ENCODE peak calls at places on chromosomes 2 and 18, in six cellular contexts. Q, P, R, H, O and J are unnamed samples.

GRCh38 chr2:68994864-68995263 is 18.1 kb upstream of the ANTXR1 start:
- DNase-seq in H (peak; percentile 91), P (no peak), Q (no peak), R (no peak), O (no peak), J (peak; percentile 93)

GRCh38 chr2:233139875-233140585 is 79.9 kb downstream of the INPP5D start:
- DNase-seq in Q (no peak), P (no peak), H (no peak), R (no peak), O (no peak), J (no peak)

GRCh38 chr18:3273042-3273441 is 11.1 kb downstream of the MYL12B start:
- DNase-seq in H (no peak), Q (no peak), P (no peak), O (no peak), R (no peak), J (no peak)

GRCh38 chr2:6879011-6879410 is 1.4 kb downstream of the RSAD2 start:
- DNase-seq in R (no peak), P (no peak), Q (no peak), O (no peak), H (no peak), J (no peak)

GRCh38 chr18:24112874-24113615 is 25.8 kb upstream of the CABYR start:
- DNase-seq in R (no peak), Q (no peak), H (peak; percentile 84), O (no peak), P (no peak), J (peak; percentile 54)

GRCh38 chr2:54373855-54374254 is 82.3 kb upstream of the SPTBN1 start:
- DNase-seq in P (no peak), R (no peak), Q (no peak), O (no peak), H (no peak), J (no peak)

GRCh38 chr2:112542974-112543760 is 902 bp downstream of the POLR1B start:
- DNase-seq in R (peak; percentile 27), Q (peak; percentile 48), H (peak; percentile 44), O (peak; percentile 39), P (peak; percentile 27), J (peak; percentile 30)

GRCh38 chr2:75920721-75921551 is 210.2 kb upstream of the GCFC2 start:
- DNase-seq in O (no peak), H (no peak), P (no peak), R (peak; percentile 17), Q (peak; percentile 66), J (no peak)

GRCh38 chr18:77811510-77811909 is 561.9 kb downstream of the GALR1 start:
- DNase-seq in P (no peak), O (no peak), H (peak; percentile 4), Q (no peak), R (no peak), J (no peak)

GRCh38 chr18:63138469-63139340 is 180.9 kb downstream of the BCL2 start:
- DNase-seq in R (peak; percentile 93), H (no peak), P (peak; percentile 74), Q (peak; percentile 68), O (no peak), J (peak; percentile 58)
- H3F3A ChIP-seq in R (no peaks in the 10 kb centered on the region), H (no peaks in the 10 kb centered on the region), P (peaks cover 46% of the 10 kb centered on the region), Q (no peaks in the 10 kb centered on the region), O (no peaks in the 10 kb centered on the region), J (no peaks in the 10 kb centered on the region)

GRCh38 chr18:76699923-76700322 is 122.4 kb upstream of the ZNF236 start:
- DNase-seq in Q (no peak), O (no peak), R (no peak), P (no peak), H (no peak), J (peak; percentile 17)
- TF ChIP-seq EZH2phosphoT487 in Q (no peak), O (no peak), R (no peak), P (no peak), H (no peak), J (no peak)

GRCh38 chr18:57772387-57772799 is 30.7 kb downstream of the ATP8B1 start:
- DNase-seq in Q (no peak), H (peak; percentile 33), P (no peak), O (no peak), R (no peak), J (no peak)

GRCh38 chr18:57775937-57776336 is 27.2 kb downstream of the ATP8B1 start:
- DNase-seq in R (no peak), Q (no peak), P (no peak), H (peak; percentile 97), O (no peak), J (peak; percentile 67)

GRCh38 chr18:57776767-57777166 is 26.3 kb downstream of the ATP8B1 start:
- DNase-seq in H (no peak), P (no peak), Q (no peak), O (no peak), R (no peak), J (peak; percentile 41)

GRCh38 chr18:57780318-57781127 is 22.6 kb downstream of the ATP8B1 start:
- DNase-seq in O (no peak), H (peak; percentile 82), P (no peak), R (no peak), Q (no peak), J (peak; percentile 71)

DNA sequence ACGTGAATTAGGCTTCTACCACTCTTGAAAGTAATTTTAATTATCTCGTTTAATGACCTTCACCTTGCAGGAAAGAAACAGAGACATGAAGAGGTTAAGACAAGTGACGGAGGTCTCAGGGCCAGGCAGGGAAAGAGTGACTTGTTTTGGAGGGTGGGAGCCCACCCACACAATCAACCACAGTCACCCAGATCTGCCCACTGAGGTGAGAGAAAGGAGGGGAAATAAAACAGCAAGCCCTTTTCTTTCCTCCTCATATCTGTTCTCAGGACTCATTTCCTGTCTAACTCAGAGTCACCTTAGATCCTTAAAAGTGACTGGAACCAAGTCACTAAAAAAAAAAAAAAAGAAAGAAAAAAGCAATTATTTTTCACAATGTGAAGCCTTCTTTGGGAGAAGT is 26.8 kb downstream of the ATP8B1 start:
- DNase-seq in Q (no peak), P (no peak), O (no peak), H (peak; percentile 26), R (no peak), J (no peak)
- H3F3A ChIP-seq in Q (no peaks in the 10 kb centered on the region), P (no peaks in the 10 kb centered on the region), O (peaks cover 39% of the 10 kb centered on the region), H (no peaks in the 10 kb centered on the region), R (no peaks in the 10 kb centered on the region), J (peaks cover 39% of the 10 kb centered on the region)

GRCh38 chr2:164917296-164917903 is 37.9 kb downstream of the SLC38A11 start:
- DNase-seq in O (peak; percentile 15), H (peak; percentile 67), P (no peak), Q (peak; percentile 59), R (peak; percentile 59), J (peak; percentile 33)
- TF ChIP-seq EZH2phosphoT487 in O (no peak), H (no peak), P (no peak), Q (no peak), R (no peak), J (no peak)

GRCh38 chr2:73089270-73090030 is 17.9 kb upstream of the SFXN5 start:
- DNase-seq in R (no peak), O (no peak), H (peak; percentile 95), Q (no peak), P (no peak), J (peak; percentile 98)
- H3F3A ChIP-seq in R (no peaks in the 10 kb centered on the region), O (peaks cover 13% of the 10 kb centered on the region), H (no peaks in the 10 kb centered on the region), Q (no peaks in the 10 kb centered on the region), P (no peaks in the 10 kb centered on the region), J (peaks cover 23% of the 10 kb centered on the region)

GRCh38 chr2:143934170-143934912 is 585.6 kb downstream of the ZEB2 start:
- DNase-seq in Q (peak; percentile 41), P (no peak), O (no peak), R (peak; percentile 52), H (no peak), J (no peak)
- TF ChIP-seq EZH2phosphoT487 in Q (no peak), P (no peak), O (no peak), R (no peak), H (no peak), J (no peak)

GRCh38 chr2:64114063-64114911 is 29.9 kb downstream of the PELI1 start:
- DNase-seq in P (peak; percentile 27), Q (no peak), H (peak; percentile 75), O (no peak), R (peak; percentile 24), J (peak; percentile 85)

GRCh38 chr2:64112016-64112415 is 32.2 kb downstream of the PELI1 start:
- DNase-seq in R (no peak), Q (no peak), H (no peak), P (no peak), O (no peak), J (no peak)

GRCh38 chr2:64114912-64115277 is 29.3 kb downstream of the PELI1 start:
- DNase-seq in P (no peak), R (no peak), O (no peak), H (no peak), Q (no peak), J (no peak)

GRCh38 chr2:64119369-64119768 is 24.9 kb downstream of the PELI1 start:
- DNase-seq in R (no peak), Q (no peak), H (no peak), P (no peak), O (no peak), J (no peak)

DNA sequence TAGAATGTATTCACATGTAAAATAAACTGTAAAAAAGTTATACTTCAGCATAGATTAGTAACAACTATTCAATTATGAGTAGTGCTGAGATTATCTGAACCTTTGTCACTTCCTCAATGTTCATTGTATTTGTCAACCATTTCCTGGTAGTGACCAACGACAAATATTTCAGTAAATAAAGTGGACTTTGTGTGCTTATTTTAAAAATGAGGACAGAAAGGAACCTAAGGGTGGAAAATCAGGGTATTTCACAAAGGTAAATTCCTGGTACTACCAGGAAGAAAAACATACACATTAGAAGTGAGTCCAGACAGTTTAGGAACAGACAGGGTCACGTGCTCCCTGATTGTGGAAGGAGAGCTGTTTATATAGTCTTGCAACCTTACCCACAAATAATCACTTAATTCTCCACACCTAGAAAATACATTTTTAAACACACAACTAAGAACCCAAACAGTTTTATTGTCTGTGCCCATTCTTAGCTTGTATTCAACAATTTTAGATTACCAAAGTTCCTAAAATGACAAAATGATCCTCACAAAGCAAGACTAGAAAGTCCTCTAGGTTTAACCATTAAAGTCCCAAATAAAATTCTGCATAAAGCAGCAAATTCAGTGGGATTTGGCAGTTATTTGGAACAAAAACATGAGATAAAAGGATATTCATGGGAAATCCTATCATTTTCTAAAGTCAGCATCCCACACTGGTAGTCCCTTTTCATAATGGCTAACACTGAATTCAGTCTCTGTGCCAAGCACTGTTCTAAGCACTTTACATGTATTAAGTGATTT is 28.2 kb downstream of the PELI1 start:
- DNase-seq in P (no peak), O (no peak), Q (no peak), H (peak; percentile 36), R (no peak), J (no peak)
- H3F3A ChIP-seq in P (peaks cover 1% of the 10 kb centered on the region), O (peaks cover 20% of the 10 kb centered on the region), Q (no peaks in the 10 kb centered on the region), H (no peaks in the 10 kb centered on the region), R (no peaks in the 10 kb centered on the region), J (peaks cover 11% of the 10 kb centered on the region)

DNA sequence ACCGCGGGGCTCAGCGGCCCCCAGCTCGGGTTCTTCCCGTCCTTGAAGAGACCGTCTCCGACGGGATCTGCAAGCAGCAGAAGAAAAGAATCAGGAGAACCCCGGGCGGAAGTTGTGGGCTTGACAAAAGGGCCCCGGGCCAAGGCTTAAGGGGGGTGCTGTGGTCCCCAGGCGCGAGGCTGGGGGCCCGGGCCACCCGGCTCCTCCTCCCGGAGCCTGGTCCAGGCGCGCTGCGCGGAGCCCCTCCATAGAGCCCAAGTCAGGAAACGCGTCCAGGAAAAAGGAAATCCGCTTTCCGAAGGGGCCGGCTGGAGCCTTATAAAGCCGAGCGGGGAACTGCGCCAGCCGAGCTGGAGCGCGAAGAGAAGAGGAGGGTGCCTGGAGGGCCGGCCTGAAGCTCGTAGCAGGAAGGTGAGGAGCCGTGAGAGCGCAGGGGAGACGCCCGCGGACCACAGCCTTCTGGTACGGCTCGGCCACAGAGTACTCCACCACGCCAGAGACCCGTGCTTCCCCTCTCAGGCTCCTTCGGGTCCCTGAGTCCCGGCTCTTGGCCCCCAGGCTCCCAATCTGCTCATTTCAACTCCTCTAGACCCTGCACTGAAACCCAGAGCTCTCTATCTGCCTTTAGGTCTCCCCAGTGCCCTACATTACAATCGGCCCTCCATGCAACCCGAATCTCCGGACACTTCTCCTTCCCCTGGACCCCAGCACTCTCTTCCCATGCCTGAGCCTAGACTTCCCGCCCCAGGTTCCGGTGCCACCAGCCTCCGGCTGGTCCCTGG is 554 bp downstream of the FEV start:
- DNase-seq in Q (peak; percentile 63), O (peak; percentile 78), P (peak; percentile 2), H (peak; percentile 16), R (peak; percentile 73), J (peak; percentile 30)
- TF ChIP-seq EZH2phosphoT487 in Q (peak; percentile 95), O (no peak), P (peak; percentile 9), H (peak; percentile 54), R (peak; percentile 84), J (peak; percentile 35)